ENCODE peak calls at places on chromosome 2, in seven cellular contexts. One of them, this sample, is unnamed.
A peak's percentile ranks its signal among the peaks of the same experiment; 100 is the strongest.

GRCh38 chr2:170685591-170685990 is 29.5 kb upstream of the SP5 start:
- DNase-seq in activated naive CD4-positive, alpha-beta T cell treated with Interleukin-2 at 50 U/mL for 16 hours: no peak
- DNase-seq in KBM-7: no peak
- DNase-seq in Calu3: no peak
- DNase-seq in left colon: no peak
- DNase-seq in NB4: no peak
- DNase-seq in NCI-H2029 treated with DMSO at 0.1 percent for 48 hours: no peak
- DNase-seq in this sample: no peak

GRCh38 chr2:45131587-45131986 is 122.3 kb upstream of the SIX2 start:
- DNase-seq in activated naive CD4-positive, alpha-beta T cell treated with Interleukin-2 at 50 U/mL for 16 hours: no peak
- DNase-seq in KBM-7: peak; percentile 79
- DNase-seq in Calu3: no peak
- DNase-seq in left colon: no peak
- DNase-seq in NB4: peak; percentile 59
- DNase-seq in NCI-H2029 treated with DMSO at 0.1 percent for 48 hours: no peak
- DNase-seq in this sample: no peak

GRCh38 chr2:74461187-74462053 is 3.2 kb downstream of the WBP1 start:
- DNase-seq in activated naive CD4-positive, alpha-beta T cell treated with Interleukin-2 at 50 U/mL for 16 hours: no peak
- DNase-seq in KBM-7: no peak
- DNase-seq in Calu3: peak; percentile 40
- DNase-seq in left colon: peak; percentile 15
- DNase-seq in NB4: peak; percentile 56
- DNase-seq in NCI-H2029 treated with DMSO at 0.1 percent for 48 hours: no peak
- DNase-seq in this sample: no peak

GRCh38 chr2:226979004-226979403 is 143.2 kb downstream of the RHBDD1 start:
- DNase-seq in activated naive CD4-positive, alpha-beta T cell treated with Interleukin-2 at 50 U/mL for 16 hours: no peak
- DNase-seq in KBM-7: no peak
- DNase-seq in Calu3: no peak
- DNase-seq in left colon: no peak
- DNase-seq in NB4: no peak
- DNase-seq in NCI-H2029 treated with DMSO at 0.1 percent for 48 hours: no peak
- DNase-seq in this sample: no peak

GRCh38 chr2:32264422-32265149 is at the start of gene NLRC4:
- DNase-seq in activated naive CD4-positive, alpha-beta T cell treated with Interleukin-2 at 50 U/mL for 16 hours: no peak
- DNase-seq in KBM-7: peak; percentile 87
- DNase-seq in Calu3: no peak
- DNase-seq in left colon: no peak
- DNase-seq in NB4: peak; percentile 86
- DNase-seq in NCI-H2029 treated with DMSO at 0.1 percent for 48 hours: no peak
- DNase-seq in this sample: no peak

GRCh38 chr2:70247364-70248144 is 874 bp downstream of the TIA1 start:
- DNase-seq in activated naive CD4-positive, alpha-beta T cell treated with Interleukin-2 at 50 U/mL for 16 hours: no peak
- DNase-seq in KBM-7: no peak
- DNase-seq in Calu3: no peak
- DNase-seq in left colon: no peak
- DNase-seq in NB4: peak; percentile 28
- DNase-seq in NCI-H2029 treated with DMSO at 0.1 percent for 48 hours: peak; percentile 64
- DNase-seq in this sample: no peak

GRCh38 chr2:145076085-145076484 is 556.2 kb upstream of the ZEB2 start:
- DNase-seq in activated naive CD4-positive, alpha-beta T cell treated with Interleukin-2 at 50 U/mL for 16 hours: no peak
- DNase-seq in KBM-7: no peak
- DNase-seq in Calu3: no peak
- DNase-seq in left colon: no peak
- DNase-seq in NB4: no peak
- DNase-seq in NCI-H2029 treated with DMSO at 0.1 percent for 48 hours: no peak
- DNase-seq in this sample: no peak

GRCh38 chr2:15122915-15123314 is 438.2 kb downstream of the NBAS start:
- DNase-seq in activated naive CD4-positive, alpha-beta T cell treated with Interleukin-2 at 50 U/mL for 16 hours: no peak
- DNase-seq in KBM-7: no peak
- DNase-seq in Calu3: no peak
- DNase-seq in left colon: no peak
- DNase-seq in NB4: peak; percentile 47
- DNase-seq in NCI-H2029 treated with DMSO at 0.1 percent for 48 hours: no peak
- DNase-seq in this sample: no peak

GRCh38 chr2:195252018-195252417 is 405.0 kb upstream of the SLC39A10 start:
- DNase-seq in activated naive CD4-positive, alpha-beta T cell treated with Interleukin-2 at 50 U/mL for 16 hours: no peak
- DNase-seq in KBM-7: no peak
- DNase-seq in Calu3: no peak
- DNase-seq in left colon: no peak
- DNase-seq in NB4: peak; percentile 7
- DNase-seq in NCI-H2029 treated with DMSO at 0.1 percent for 48 hours: no peak
- DNase-seq in this sample: no peak

GRCh38 chr2:109123586-109124201 is 5.3 kb upstream of the SH3RF3 start:
- DNase-seq in activated naive CD4-positive, alpha-beta T cell treated with Interleukin-2 at 50 U/mL for 16 hours: no peak
- DNase-seq in KBM-7: no peak
- DNase-seq in Calu3: no peak
- DNase-seq in left colon: no peak
- DNase-seq in NB4: no peak
- DNase-seq in NCI-H2029 treated with DMSO at 0.1 percent for 48 hours: no peak
- DNase-seq in this sample: no peak

GRCh38 chr2:46087492-46087891 is 209.7 kb upstream of the EPAS1 start:
- DNase-seq in activated naive CD4-positive, alpha-beta T cell treated with Interleukin-2 at 50 U/mL for 16 hours: no peak
- DNase-seq in KBM-7: no peak
- DNase-seq in Calu3: no peak
- DNase-seq in left colon: no peak
- DNase-seq in NB4: no peak
- DNase-seq in NCI-H2029 treated with DMSO at 0.1 percent for 48 hours: no peak
- DNase-seq in this sample: no peak

GRCh38 chr2:24477229-24477628 is 13.8 kb upstream of the NCOA1 start:
- DNase-seq in activated naive CD4-positive, alpha-beta T cell treated with Interleukin-2 at 50 U/mL for 16 hours: no peak
- DNase-seq in KBM-7: no peak
- DNase-seq in Calu3: no peak
- DNase-seq in left colon: no peak
- DNase-seq in NB4: peak; percentile 21
- DNase-seq in NCI-H2029 treated with DMSO at 0.1 percent for 48 hours: no peak
- DNase-seq in this sample: no peak

This sample was measured in kidney glomerular epithelial cell.